ENCODE peak calls at places on chromosomes 13 and 19, in nine cellular contexts. S is progenitor cell of endocrine pancreas, V is heart left ventricle, K is foreskin keratinocyte, F is spleen, T is right lobe of liver, Y is psoas muscle, R is fibroblast of villous mesenchyme, Z is A549. X is an unnamed sample.

GRCh38 chr19:41695745-41696144 is 7.7 kb upstream of the CEACAM7 start:
- DNase-seq in S (no peak), V (no peak), K (no peak), F (peak), T (peak), Y (no peak), R (no peak), Z (no peak), X (no peak)

GRCh38 chr19:16862826-16863405 is 25.9 kb upstream of the F2RL3 start:
- DNase-seq in S (no peak), V (no peak), K (no peak), F (no peak), T (no peak), Y (no peak), R (no peak), Z (no peak), X (no peak)

GRCh38 chr13:34156841-34157365 is 339.0 kb downstream of the RFC3 start:
- DNase-seq in S (peak), V (peak), K (peak), F (peak), T (no peak), Y (peak), R (peak), Z (peak), X (peak)

GRCh38 chr19:55451522-55452380 is 8.7 kb upstream of the SHISA7 start:
- DNase-seq in S (no peak), V (no peak), K (no peak), F (no peak), T (no peak), Y (no peak), R (no peak), Z (no peak), X (no peak)

GRCh38 chr19:16542894-16543498 is 759 bp upstream of the CHERP start:
- DNase-seq in S (no peak), V (no peak), K (peak), F (no peak), T (no peak), Y (no peak), R (peak), Z (no peak), X (no peak)

GRCh38 chr13:99572921-99573320 is 71.6 kb downstream of the TM9SF2 start:
- DNase-seq in S (no peak), V (no peak), K (no peak), F (no peak), T (no peak), Y (no peak), R (peak), Z (no peak), X (no peak)

GRCh38 chr13:26967119-26968038 is 204.2 kb downstream of the USP12 start:
- DNase-seq in S (no peak), V (peak), K (no peak), F (no peak), T (no peak), Y (no peak), R (peak), Z (no peak), X (no peak)

GRCh38 chr19:47172666-47173455 is 42.2 kb downstream of the SAE1 start:
- DNase-seq in S (no peak), V (no peak), K (no peak), F (no peak), T (no peak), Y (no peak), R (no peak), Z (no peak), X (no peak)

GRCh38 chr13:71661921-71662320 is 205.1 kb downstream of the DACH1 start:
- DNase-seq in S (no peak), V (no peak), K (no peak), F (no peak), T (no peak), Y (no peak), R (peak), Z (no peak), X (no peak)

GRCh38 chr13:94280357-94280756 is 199.1 kb downstream of the DCT start:
- DNase-seq in S (no peak), V (no peak), K (no peak), F (no peak), T (no peak), Y (no peak), R (no peak), Z (peak), X (no peak)

GRCh38 chr19:11174336-11174735 is 18.8 kb upstream of the SPC24 start:
- DNase-seq in S (no peak), V (no peak), K (no peak), F (no peak), T (no peak), Y (no peak), R (no peak), Z (no peak), X (no peak)

GRCh38 chr13:88196106-88196505 is 524.9 kb downstream of the SLITRK5 start:
- DNase-seq in S (no peak), V (no peak), K (no peak), F (no peak), T (no peak), Y (no peak), R (no peak), Z (peak), X (no peak)

GRCh38 chr13:36006347-36006746 is 124.8 kb downstream of the DCLK1 start:
- DNase-seq in S (no peak), V (no peak), K (no peak), F (no peak), T (no peak), Y (no peak), R (peak), Z (no peak), X (peak)

GRCh38 chr13:20016649-20017364 is 58.3 kb downstream of the ZMYM2 start:
- DNase-seq in S (no peak), V (no peak), K (no peak), F (no peak), T (no peak), Y (no peak), R (no peak), Z (no peak), X (no peak)

GRCh38 chr13:61142506-61142905 is 273.1 kb downstream of the PCDH20 start:
- DNase-seq in S (no peak), V (no peak), K (peak), F (no peak), T (no peak), Y (no peak), R (no peak), Z (no peak), X (no peak)

GRCh38 chr19:3136684-3137055 is 837 bp downstream of the GNA15 start:
- DNase-seq in S (no peak), V (peak), K (peak), F (no peak), T (no peak), Y (no peak), R (no peak), Z (no peak), X (no peak)

GRCh38 chr19:2166741-2167738 is 3.3 kb downstream of the DOT1L start:
- DNase-seq in S (no peak), V (peak), K (no peak), F (peak), T (peak), Y (peak), R (peak), Z (peak), X (peak)

GRCh38 chr13:111904701-111905608 is 162.0 kb upstream of the SOX1 start:
- DNase-seq in S (no peak), V (no peak), K (no peak), F (peak), T (no peak), Y (no peak), R (no peak), Z (no peak), X (no peak)

GRCh38 chr19:3494051-3494450 is 6.4 kb downstream of the DOHH start:
- DNase-seq in S (no peak), V (no peak), K (no peak), F (no peak), T (no peak), Y (no peak), R (no peak), Z (no peak), X (no peak)

GRCh38 chr19:18743281-18743825 is 47.8 kb downstream of the COMP start:
- DNase-seq in S (no peak), V (peak), K (no peak), F (no peak), T (no peak), Y (no peak), R (peak), Z (no peak), X (peak)

GRCh38 chr13:32164622-32165268 is 133.2 kb downstream of the FRY start:
- DNase-seq in S (peak), V (no peak), K (no peak), F (no peak), T (no peak), Y (no peak), R (peak), Z (peak), X (peak)

GRCh38 chr19:41530761-41531301 is 45.1 kb upstream of the CEACAM21 start:
- DNase-seq in S (no peak), V (no peak), K (no peak), F (no peak), T (no peak), Y (no peak), R (no peak), Z (no peak), X (peak)

GRCh38 chr13:94825507-94825906 is 113.2 kb upstream of the SOX21 start:
- DNase-seq in S (no peak), V (peak), K (no peak), F (no peak), T (no peak), Y (peak), R (peak), Z (no peak), X (peak)

GRCh38 chr13:93364166-93364565 is 137.6 kb downstream of the GPC6 start:
- DNase-seq in S (no peak), V (no peak), K (peak), F (no peak), T (no peak), Y (no peak), R (peak), Z (no peak), X (no peak)

GRCh38 chr13:67133476-67133875 is 96.7 kb downstream of the PCDH9 start:
- DNase-seq in S (no peak), V (no peak), K (no peak), F (no peak), T (no peak), Y (no peak), R (no peak), Z (no peak), X (no peak)

GRCh38 chr13:46698015-46698414 is 98.9 kb downstream of the ESD start:
- DNase-seq in S (no peak), V (no peak), K (no peak), F (no peak), T (no peak), Y (peak), R (no peak), Z (no peak), X (no peak)

GRCh38 chr13:81058211-81058915 is 717.4 kb upstream of the SPRY2 start:
- DNase-seq in S (no peak), V (no peak), K (peak), F (no peak), T (no peak), Y (no peak), R (no peak), Z (no peak), X (no peak)

GRCh38 chr19:48999481-49000325 is 6.0 kb downstream of the RUVBL2 start:
- DNase-seq in S (peak), V (peak), K (no peak), F (peak), T (no peak), Y (peak), R (peak), Z (peak), X (peak)
- TF ChIP-seq CTCF in S (peak), V (peak), K (peak), F (peak), T (peak), Y (peak), R (peak), Z (peak), X (peak)

DNA sequence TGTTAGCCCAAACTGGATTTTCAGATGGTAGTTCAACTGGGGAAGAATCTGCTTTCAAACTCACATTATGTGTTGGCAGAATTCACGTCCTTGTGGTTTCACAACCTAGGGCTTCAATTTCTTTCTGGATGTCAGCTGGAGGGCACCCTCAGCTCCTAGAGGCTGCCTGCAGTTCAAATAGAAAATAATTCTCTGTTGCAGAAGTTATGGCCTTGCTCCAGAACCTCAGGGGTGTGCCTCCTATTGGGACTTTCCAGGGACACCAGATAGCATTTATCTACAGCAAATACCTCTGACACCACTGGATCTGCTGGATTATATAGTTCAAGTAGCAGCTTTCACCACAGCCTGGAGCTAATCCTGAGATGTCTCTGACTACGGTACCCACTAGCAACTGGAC is 11.8 kb upstream of the RB1 start:
- DNase-seq in S (no peak), V (no peak), K (no peak), F (no peak), T (no peak), Y (no peak), R (peak), Z (no peak), X (no peak)
- TF ChIP-seq CTCF in S (no peak), V (no peak), K (no peak), F (no peak), T (no peak), Y (no peak), R (no peak), Z (no peak), X (no peak)

GRCh38 chr13:29849071-29849541 is 1.3 kb downstream of the UBL3 start:
- DNase-seq in S (no peak), V (no peak), K (no peak), F (peak), T (no peak), Y (no peak), R (peak), Z (peak), X (peak)

GRCh38 chr13:29844441-29844840 is 6.0 kb downstream of the UBL3 start:
- DNase-seq in S (no peak), V (no peak), K (no peak), F (no peak), T (no peak), Y (no peak), R (no peak), Z (no peak), X (no peak)

GRCh38 chr13:29846475-29847256 is 3.8 kb downstream of the UBL3 start:
- DNase-seq in S (no peak), V (no peak), K (no peak), F (no peak), T (no peak), Y (no peak), R (no peak), Z (no peak), X (no peak)

GRCh38 chr13:29847501-29847983 is 2.9 kb downstream of the UBL3 start:
- DNase-seq in S (no peak), V (no peak), K (peak), F (no peak), T (no peak), Y (no peak), R (peak), Z (peak), X (no peak)

DNA sequence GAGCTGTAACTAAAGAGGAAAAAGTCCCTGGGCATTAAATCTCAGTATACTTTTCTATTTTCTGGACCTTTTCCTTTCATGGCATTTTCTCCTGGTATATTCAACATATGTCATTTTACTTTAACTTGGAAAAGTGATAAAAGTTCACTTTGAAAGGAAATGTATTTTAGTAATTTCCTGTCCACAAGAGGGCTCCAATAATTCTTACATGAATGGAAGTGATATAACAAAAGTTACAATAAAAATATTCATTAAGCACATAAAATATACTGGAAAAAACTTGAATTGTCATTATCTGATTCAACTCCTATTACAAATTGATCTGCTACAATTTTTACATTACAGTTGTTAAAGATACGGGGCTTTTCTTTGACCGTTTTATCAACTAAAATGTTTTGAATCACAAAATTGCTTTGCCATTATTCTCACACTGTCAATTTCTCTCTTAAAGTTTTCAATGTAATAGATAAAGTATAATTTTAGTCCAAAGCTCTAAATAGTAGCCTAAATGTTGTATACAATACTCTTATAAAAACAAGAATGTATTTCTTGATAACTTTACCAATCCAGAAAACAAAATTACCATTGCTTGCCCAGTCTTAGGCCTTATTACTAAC is 4.9 kb downstream of the UBL3 start:
- DNase-seq in S (no peak), V (no peak), K (no peak), F (no peak), T (no peak), Y (no peak), R (peak), Z (peak), X (no peak)
- TF ChIP-seq CTCF in S (peak), V (peak), K (peak), F (no peak), T (peak), Y (peak), R (peak), Z (peak), X (no peak)

DNA sequence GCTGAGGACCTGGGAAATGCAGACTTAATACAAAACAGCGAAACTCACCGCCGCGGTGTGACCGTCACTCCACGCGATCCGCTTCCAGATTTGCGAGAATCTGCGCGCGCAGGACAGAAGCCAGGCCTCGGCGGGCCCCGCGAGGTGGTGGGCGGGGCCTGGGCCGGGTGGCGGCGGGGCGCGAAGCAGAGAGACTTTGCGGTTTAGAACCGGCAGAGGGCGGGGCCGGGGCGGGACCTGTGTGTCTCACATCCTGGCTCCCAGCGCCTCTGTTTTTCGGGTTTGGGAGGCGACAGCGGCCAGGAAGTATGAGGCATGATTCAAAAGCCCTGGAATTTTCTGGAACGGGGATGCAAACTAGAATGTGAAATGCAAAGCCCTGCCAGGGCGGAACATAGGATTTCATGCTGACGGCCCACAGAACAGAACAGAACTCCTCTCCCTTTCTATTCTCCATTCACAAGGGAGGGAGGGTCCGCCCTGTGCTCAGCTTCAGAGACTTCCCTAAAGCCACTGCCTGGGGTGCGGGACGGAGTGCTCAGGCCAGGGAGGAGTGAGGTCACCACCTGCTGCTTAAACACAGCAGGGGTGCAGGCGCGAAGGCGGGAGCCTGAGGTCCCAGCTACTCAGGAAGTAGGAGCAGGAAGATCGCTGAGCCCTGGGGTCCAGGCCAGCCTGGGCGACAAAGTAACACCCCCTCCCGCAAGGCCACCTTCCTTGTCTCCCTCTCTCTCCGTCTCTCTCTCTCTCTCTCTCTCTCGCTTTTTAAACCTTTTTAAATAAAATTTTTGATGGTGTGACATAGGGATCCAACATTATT is 44.2 kb downstream of the ZNF611 start:
- DNase-seq in S (peak), V (peak), K (peak), F (peak), T (peak), Y (peak), R (peak), Z (no peak), X (peak)
- TF ChIP-seq CTCF in S (peak), V (peak), K (no peak), F (peak), T (peak), Y (peak), R (peak), Z (no peak), X (no peak)

GRCh38 chr19:13841339-13842293 is 35.3 kb upstream of the NANOS3 start:
- DNase-seq in S (no peak), V (no peak), K (no peak), F (peak), T (peak), Y (peak), R (no peak), Z (peak), X (peak)

GRCh38 chr19:13843104-13843921 is 33.6 kb upstream of the NANOS3 start:
- DNase-seq in S (no peak), V (no peak), K (peak), F (peak), T (no peak), Y (peak), R (no peak), Z (peak), X (peak)

GRCh38 chr19:13844130-13844631 is 32.8 kb upstream of the NANOS3 start:
- DNase-seq in S (no peak), V (no peak), K (peak), F (peak), T (no peak), Y (no peak), R (no peak), Z (peak), X (no peak)

GRCh38 chr19:13840751-13841338 is 36.1 kb upstream of the NANOS3 start:
- DNase-seq in S (no peak), V (no peak), K (no peak), F (peak), T (no peak), Y (no peak), R (no peak), Z (no peak), X (no peak)

GRCh38 chr19:13842294-13843103 is 34.4 kb upstream of the NANOS3 start:
- DNase-seq in S (no peak), V (peak), K (no peak), F (peak), T (peak), Y (peak), R (peak), Z (peak), X (peak)
- TF ChIP-seq CTCF in S (peak), V (no peak), K (peak), F (no peak), T (no peak), Y (no peak), R (no peak), Z (no peak), X (no peak)